ENCODE peak calls at places on chromosomes 13 and 19, in ten cellular contexts. One of them, this sample, is unnamed.

GRCh38 chr19:39415111-39416046 is 2.9 kb downstream of the PLEKHG2 start:
- DNase-seq in suprapubic skin: no peak
- DNase-seq in tibial artery: peak; percentile 66
- DNase-seq in right cardiac atrium: peak; percentile 69
- DNase-seq in breast epithelium: no peak
- DNase-seq in spleen: no peak
- DNase-seq in aorta: no peak
- DNase-seq in GM23248: no peak
- DNase-seq in ascending aorta: no peak
- DNase-seq in GM12878: no peak
- DNase-seq in this sample: no peak

GRCh38 chr19:16588089-16588823 is 16.0 kb upstream of the SLC35E1 start:
- DNase-seq in GM12878: peak; percentile 90
- DNase-seq in tibial artery: no peak
- DNase-seq in breast epithelium: no peak
- DNase-seq in right cardiac atrium: peak; percentile 73
- DNase-seq in ascending aorta: no peak
- DNase-seq in GM23248: no peak
- DNase-seq in suprapubic skin: no peak
- DNase-seq in aorta: no peak
- DNase-seq in spleen: peak; percentile 92
- DNase-seq in this sample: no peak

GRCh38 chr19:41408256-41408655 is 10.6 kb downstream of the BCKDHA start:
- DNase-seq in suprapubic skin: no peak
- DNase-seq in aorta: no peak
- DNase-seq in tibial artery: no peak
- DNase-seq in GM23248: no peak
- DNase-seq in ascending aorta: no peak
- DNase-seq in spleen: no peak
- DNase-seq in right cardiac atrium: no peak
- DNase-seq in breast epithelium: no peak
- DNase-seq in GM12878: no peak
- DNase-seq in this sample: no peak

GRCh38 chr13:47218611-47219010 is 321.8 kb upstream of the HTR2A start:
- DNase-seq in GM12878: no peak
- DNase-seq in suprapubic skin: no peak
- DNase-seq in tibial artery: no peak
- DNase-seq in GM23248: no peak
- DNase-seq in spleen: no peak
- DNase-seq in right cardiac atrium: no peak
- DNase-seq in breast epithelium: no peak
- DNase-seq in ascending aorta: no peak
- DNase-seq in aorta: no peak
- DNase-seq in this sample: no peak

GRCh38 chr13:99985243-99985874 is 3.8 kb downstream of the ZIC2 start:
- DNase-seq in aorta: peak; percentile 51
- DNase-seq in GM12878: no peak
- DNase-seq in ascending aorta: no peak
- DNase-seq in breast epithelium: no peak
- DNase-seq in suprapubic skin: no peak
- DNase-seq in GM23248: no peak
- DNase-seq in right cardiac atrium: peak; percentile 32
- DNase-seq in spleen: no peak
- DNase-seq in tibial artery: no peak
- DNase-seq in this sample: peak; percentile 22

GRCh38 chr13:94548382-94549240 is 47.3 kb downstream of the TGDS start:
- DNase-seq in spleen: peak; percentile 91
- DNase-seq in GM23248: peak; percentile 58
- DNase-seq in GM12878: peak; percentile 8
- DNase-seq in breast epithelium: peak; percentile 19
- DNase-seq in ascending aorta: peak; percentile 10
- DNase-seq in suprapubic skin: peak; percentile 79
- DNase-seq in aorta: peak; percentile 80
- DNase-seq in tibial artery: peak; percentile 74
- DNase-seq in right cardiac atrium: peak; percentile 83
- DNase-seq in this sample: peak; percentile 78

GRCh38 chr19:51139299-51140018 is 2.6 kb upstream of the SIGLEC7 start:
- DNase-seq in tibial artery: peak; percentile 53
- DNase-seq in right cardiac atrium: no peak
- DNase-seq in breast epithelium: no peak
- DNase-seq in aorta: no peak
- DNase-seq in GM12878: no peak
- DNase-seq in ascending aorta: no peak
- DNase-seq in GM23248: no peak
- DNase-seq in suprapubic skin: no peak
- DNase-seq in spleen: no peak
- DNase-seq in this sample: no peak

GRCh38 chr19:6078068-6078467 is 32.2 kb downstream of the RFX2 start:
- DNase-seq in spleen: no peak
- DNase-seq in GM23248: no peak
- DNase-seq in breast epithelium: no peak
- DNase-seq in aorta: no peak
- DNase-seq in ascending aorta: no peak
- DNase-seq in right cardiac atrium: no peak
- DNase-seq in suprapubic skin: no peak
- DNase-seq in tibial artery: no peak
- DNase-seq in GM12878: no peak
- DNase-seq in this sample: no peak

GRCh38 chr13:37501187-37501586 is 97.4 kb downstream of the POSTN start:
- DNase-seq in GM12878: no peak
- DNase-seq in ascending aorta: no peak
- DNase-seq in aorta: no peak
- DNase-seq in spleen: no peak
- DNase-seq in right cardiac atrium: no peak
- DNase-seq in GM23248: no peak
- DNase-seq in tibial artery: no peak
- DNase-seq in breast epithelium: no peak
- DNase-seq in suprapubic skin: no peak
- DNase-seq in this sample: no peak

GRCh38 chr13:22749626-22750025 is 431.2 kb upstream of the SGCG start:
- DNase-seq in suprapubic skin: no peak
- DNase-seq in tibial artery: no peak
- DNase-seq in GM12878: no peak
- DNase-seq in ascending aorta: no peak
- DNase-seq in GM23248: no peak
- DNase-seq in right cardiac atrium: no peak
- DNase-seq in spleen: no peak
- DNase-seq in aorta: no peak
- DNase-seq in breast epithelium: no peak
- DNase-seq in this sample: no peak

GRCh38 chr13:23289917-23290357 is 109.2 kb downstream of the SGCG start:
- DNase-seq in aorta: no peak
- DNase-seq in tibial artery: no peak
- DNase-seq in GM12878: no peak
- DNase-seq in spleen: no peak
- DNase-seq in GM23248: peak; percentile 77
- DNase-seq in ascending aorta: no peak
- DNase-seq in breast epithelium: no peak
- DNase-seq in suprapubic skin: no peak
- DNase-seq in right cardiac atrium: peak; percentile 65
- DNase-seq in this sample: peak; percentile 18

GRCh38 chr13:83009987-83010386 is 872.3 kb downstream of the SLITRK1 start:
- DNase-seq in aorta: no peak
- DNase-seq in right cardiac atrium: no peak
- DNase-seq in GM23248: no peak
- DNase-seq in ascending aorta: no peak
- DNase-seq in GM12878: no peak
- DNase-seq in breast epithelium: no peak
- DNase-seq in tibial artery: no peak
- DNase-seq in suprapubic skin: no peak
- DNase-seq in spleen: no peak
- DNase-seq in this sample: no peak

GRCh38 chr13:98544105-98544710 is 32.7 kb downstream of the STK24 start:
- DNase-seq in ascending aorta: no peak
- DNase-seq in suprapubic skin: no peak
- DNase-seq in right cardiac atrium: no peak
- DNase-seq in breast epithelium: no peak
- DNase-seq in spleen: no peak
- DNase-seq in tibial artery: no peak
- DNase-seq in GM12878: no peak
- DNase-seq in GM23248: no peak
- DNase-seq in aorta: no peak
- DNase-seq in this sample: no peak

GRCh38 chr13:67048084-67048792 is 181.9 kb downstream of the PCDH9 start:
- DNase-seq in spleen: no peak
- DNase-seq in breast epithelium: no peak
- DNase-seq in GM23248: no peak
- DNase-seq in suprapubic skin: no peak
- DNase-seq in right cardiac atrium: peak; percentile 34
- DNase-seq in GM12878: no peak
- DNase-seq in tibial artery: no peak
- DNase-seq in ascending aorta: no peak
- DNase-seq in aorta: no peak
- DNase-seq in this sample: peak; percentile 15

GRCh38 chr13:103862525-103862924 is 796.3 kb upstream of the SLC10A2 start:
- DNase-seq in ascending aorta: no peak
- DNase-seq in aorta: no peak
- DNase-seq in breast epithelium: no peak
- DNase-seq in GM23248: no peak
- DNase-seq in tibial artery: no peak
- DNase-seq in spleen: no peak
- DNase-seq in right cardiac atrium: no peak
- DNase-seq in GM12878: no peak
- DNase-seq in suprapubic skin: no peak
- DNase-seq in this sample: no peak

GRCh38 chr13:33186851-33187250 is 98.7 kb downstream of the STARD13 start:
- DNase-seq in ascending aorta: no peak
- DNase-seq in GM12878: no peak
- DNase-seq in right cardiac atrium: no peak
- DNase-seq in tibial artery: no peak
- DNase-seq in suprapubic skin: no peak
- DNase-seq in breast epithelium: no peak
- DNase-seq in aorta: no peak
- DNase-seq in GM23248: peak; percentile 28
- DNase-seq in spleen: no peak
- DNase-seq in this sample: no peak

GRCh38 chr13:52158629-52159158 is 703 bp downstream of the NEK3 start:
- DNase-seq in ascending aorta: no peak
- DNase-seq in aorta: no peak
- DNase-seq in breast epithelium: no peak
- DNase-seq in right cardiac atrium: peak; percentile 64
- DNase-seq in GM23248: peak; percentile 74
- DNase-seq in tibial artery: peak; percentile 67
- DNase-seq in suprapubic skin: peak; percentile 81
- DNase-seq in spleen: no peak
- DNase-seq in GM12878: peak; percentile 1
- DNase-seq in this sample: peak; percentile 58

GRCh38 chr13:100630564-100630963 is 42.0 kb upstream of the GGACT start:
- DNase-seq in breast epithelium: no peak
- DNase-seq in ascending aorta: no peak
- DNase-seq in suprapubic skin: no peak
- DNase-seq in tibial artery: no peak
- DNase-seq in spleen: no peak
- DNase-seq in right cardiac atrium: no peak
- DNase-seq in GM12878: no peak
- DNase-seq in aorta: no peak
- DNase-seq in GM23248: no peak
- DNase-seq in this sample: no peak

GRCh38 chr13:99433543-99434075 is 67.7 kb upstream of the TM9SF2 start:
- DNase-seq in GM12878: no peak
- DNase-seq in aorta: no peak
- DNase-seq in breast epithelium: no peak
- DNase-seq in right cardiac atrium: no peak
- DNase-seq in GM23248: no peak
- DNase-seq in ascending aorta: no peak
- DNase-seq in spleen: no peak
- DNase-seq in tibial artery: no peak
- DNase-seq in suprapubic skin: no peak
- DNase-seq in this sample: no peak

DNA sequence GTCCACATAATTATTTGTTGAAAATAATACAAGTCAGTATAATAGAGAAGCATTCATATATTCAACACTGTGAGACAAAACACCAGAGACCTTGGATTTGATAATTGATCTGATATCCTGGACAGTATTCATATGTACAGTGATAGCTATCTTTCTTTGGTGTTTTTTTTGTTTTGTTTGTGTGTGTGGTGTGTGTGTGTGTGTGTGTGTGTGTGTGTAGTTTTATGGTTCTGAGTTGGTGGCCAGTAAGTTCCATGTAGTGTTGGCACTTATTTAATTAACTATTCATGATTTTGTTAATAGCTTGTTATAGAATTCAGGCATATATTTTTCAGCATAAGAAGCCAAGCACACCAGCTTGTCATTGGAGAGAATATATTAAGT is 1.6 kb upstream of the ANGPTL6 start:
- DNase-seq in spleen: no peak
- DNase-seq in right cardiac atrium: no peak
- DNase-seq in GM12878: no peak
- DNase-seq in suprapubic skin: no peak
- DNase-seq in aorta: no peak
- DNase-seq in ascending aorta: no peak
- DNase-seq in breast epithelium: no peak
- DNase-seq in GM23248: no peak
- DNase-seq in tibial artery: no peak
- DNase-seq in this sample: no peak
- H3K4me1 ChIP-seq in spleen: peaks cover 98% of the 10 kb centered on the region
- H3K4me1 ChIP-seq in right cardiac atrium: no peaks in the 10 kb centered on the region
- H3K4me1 ChIP-seq in GM12878: peaks cover 42% of the 10 kb centered on the region
- H3K4me1 ChIP-seq in suprapubic skin: peaks cover 22% of the 10 kb centered on the region
- H3K4me1 ChIP-seq in aorta: no peaks in the 10 kb centered on the region
- H3K4me1 ChIP-seq in ascending aorta: peaks cover 3% of the 10 kb centered on the region
- H3K4me1 ChIP-seq in breast epithelium: peaks cover 8% of the 10 kb centered on the region
- H3K4me1 ChIP-seq in GM23248: peaks cover 12% of the 10 kb centered on the region
- H3K4me1 ChIP-seq in tibial artery: peaks cover 15% of the 10 kb centered on the region
- H3K4me1 ChIP-seq in this sample: peaks cover 7% of the 10 kb centered on the region

GRCh38 chr13:41130356-41130755 is 2.2 kb downstream of the KBTBD6 start:
- DNase-seq in ascending aorta: no peak
- DNase-seq in GM23248: peak; percentile 58
- DNase-seq in right cardiac atrium: no peak
- DNase-seq in spleen: no peak
- DNase-seq in breast epithelium: no peak
- DNase-seq in aorta: no peak
- DNase-seq in GM12878: no peak
- DNase-seq in tibial artery: no peak
- DNase-seq in suprapubic skin: no peak
- DNase-seq in this sample: no peak
- H3K4me3 ChIP-seq in ascending aorta: peak overlapping the region; percentile 25
- H3K4me3 ChIP-seq in GM23248: peak overlapping the region; percentile 57
- H3K4me3 ChIP-seq in right cardiac atrium: peak overlapping the region; percentile 37
- H3K4me3 ChIP-seq in spleen: peak overlapping the region; percentile 4
- H3K4me3 ChIP-seq in breast epithelium: no peak overlapping the region
- H3K4me3 ChIP-seq in aorta: no peak overlapping the region
- H3K4me3 ChIP-seq in GM12878: peak overlapping the region; percentile 67
- H3K4me3 ChIP-seq in tibial artery: no peak overlapping the region
- H3K4me3 ChIP-seq in suprapubic skin: no peak overlapping the region
- H3K4me3 ChIP-seq in this sample: no peak overlapping the region

GRCh38 chr19:797528-798414 is 519 bp downstream of the PTBP1 start:
- DNase-seq in tibial artery: peak; percentile 94
- DNase-seq in GM23248: peak; percentile 96
- DNase-seq in aorta: peak; percentile 96
- DNase-seq in GM12878: peak; percentile 32
- DNase-seq in spleen: peak; percentile 96
- DNase-seq in breast epithelium: peak; percentile 85
- DNase-seq in right cardiac atrium: peak; percentile 96
- DNase-seq in suprapubic skin: peak; percentile 91
- DNase-seq in ascending aorta: no peak
- DNase-seq in this sample: peak; percentile 97
- H3K4me1 ChIP-seq in tibial artery: peaks cover 64% of the 10 kb centered on the region
- H3K4me1 ChIP-seq in GM23248: peaks cover 32% of the 10 kb centered on the region
- H3K4me1 ChIP-seq in aorta: peaks cover 3% of the 10 kb centered on the region
- H3K4me1 ChIP-seq in GM12878: peaks cover 7% of the 10 kb centered on the region
- H3K4me1 ChIP-seq in spleen: peaks cover 68% of the 10 kb centered on the region
- H3K4me1 ChIP-seq in breast epithelium: peaks cover 39% of the 10 kb centered on the region
- H3K4me1 ChIP-seq in right cardiac atrium: peaks cover 19% of the 10 kb centered on the region
- H3K4me1 ChIP-seq in suprapubic skin: peaks cover 59% of the 10 kb centered on the region
- H3K4me1 ChIP-seq in ascending aorta: peaks cover 41% of the 10 kb centered on the region
- H3K4me1 ChIP-seq in this sample: peaks cover 36% of the 10 kb centered on the region

GRCh38 chr19:37470216-37470615 is 1.1 kb downstream of the ZNF570 start:
- DNase-seq in breast epithelium: no peak
- DNase-seq in suprapubic skin: no peak
- DNase-seq in ascending aorta: no peak
- DNase-seq in GM12878: no peak
- DNase-seq in right cardiac atrium: no peak
- DNase-seq in tibial artery: no peak
- DNase-seq in GM23248: peak; percentile 26
- DNase-seq in spleen: no peak
- DNase-seq in aorta: no peak
- DNase-seq in this sample: no peak
- H3K4me3 ChIP-seq in breast epithelium: peak overlapping the region; percentile 63
- H3K4me3 ChIP-seq in suprapubic skin: peak overlapping the region; percentile 68
- H3K4me3 ChIP-seq in ascending aorta: peak overlapping the region; percentile 83
- H3K4me3 ChIP-seq in GM12878: peak overlapping the region; percentile 84
- H3K4me3 ChIP-seq in right cardiac atrium: peak overlapping the region; percentile 64
- H3K4me3 ChIP-seq in tibial artery: peak overlapping the region; percentile 73
- H3K4me3 ChIP-seq in GM23248: peak overlapping the region; percentile 91
- H3K4me3 ChIP-seq in spleen: peak overlapping the region; percentile 90
- H3K4me3 ChIP-seq in aorta: no peak overlapping the region
- H3K4me3 ChIP-seq in this sample: peak overlapping the region; percentile 86

This sample was measured in hepatocyte.